ENCODE peak calls at places on chromosomes 11 and 22, in nine cellular contexts. C, V, P, X, M, W, I, Q and G are unnamed samples.

GRCh38 chr11:68524213-68524612 is 63.7 kb downstream of the PPP6R3 start:
- DNase-seq in X (no peak), P (no peak), M (no peak), C (peak), Q (no peak), I (no peak), V (no peak), W (no peak), G (no peak)

GRCh38 chr11:82631722-82632630 is 101.7 kb downstream of the FAM181B start:
- DNase-seq in X (no peak), I (no peak), W (no peak), V (no peak), M (no peak), Q (no peak), P (no peak), C (no peak), G (no peak)

GRCh38 chr11:78715639-78716311 is 141.1 kb upstream of the NARS2 start:
- DNase-seq in C (peak), M (peak), Q (peak), P (no peak), I (no peak), W (peak), V (peak), X (peak), G (peak)

GRCh38 chr11:63641727-63642126 is 27.5 kb upstream of the PLAAT3 start:
- DNase-seq in V (no peak), M (no peak), P (no peak), W (no peak), C (peak), Q (no peak), I (no peak), X (no peak), G (no peak)

GRCh38 chr11:46456676-46457432 is 65.3 kb upstream of the CHRM4 start:
- DNase-seq in C (no peak), I (no peak), P (no peak), V (no peak), W (peak), M (no peak), Q (no peak), X (no peak), G (no peak)

GRCh38 chr11:61069427-61069826 is 32.9 kb upstream of the CD5 start:
- DNase-seq in M (no peak), C (no peak), W (no peak), X (no peak), Q (no peak), V (no peak), I (no peak), P (no peak), G (no peak)

GRCh38 chr11:30826911-30827310 is 240.8 kb upstream of the MPPED2 start:
- DNase-seq in X (no peak), M (no peak), C (no peak), I (no peak), Q (no peak), V (no peak), W (no peak), P (no peak), G (no peak)

GRCh38 chr11:120229451-120230424 is 10.2 kb upstream of the POU2F3 start:
- DNase-seq in X (no peak), M (peak), P (no peak), C (peak), W (peak), Q (no peak), V (no peak), I (no peak), G (peak)

GRCh38 chr22:38924197-38924952 is 33.0 kb upstream of the APOBEC3A start:
- DNase-seq in W (peak), V (peak), I (no peak), C (peak), X (peak), Q (peak), P (peak), M (no peak), G (peak)

GRCh38 chr11:910589-911030 is at the start of gene CHID1:
- DNase-seq in Q (peak), C (peak), X (peak), I (peak), W (peak), M (peak), P (peak), V (peak), G (peak)

GRCh38 chr22:20750461-20751184 is 23.3 kb upstream of the SERPIND1 start:
- DNase-seq in Q (no peak), V (peak), P (peak), C (no peak), W (peak), M (no peak), I (peak), X (peak), G (peak)

GRCh38 chr11:32792948-32793475 is 1.4 kb downstream of the CCDC73 start:
- DNase-seq in I (peak), C (peak), W (peak), X (peak), P (peak), Q (peak), M (peak), V (peak), G (peak)

GRCh38 chr11:60852639-60853468 is 2.9 kb downstream of the PTGDR2 start:
- DNase-seq in Q (no peak), X (no peak), V (no peak), C (no peak), W (no peak), M (no peak), P (no peak), I (no peak), G (no peak)

GRCh38 chr11:65891180-65892136 is 985 bp downstream of the CCDC85B start:
- DNase-seq in I (no peak), C (no peak), W (no peak), X (peak), P (no peak), Q (peak), V (no peak), M (no peak), G (no peak)